ENCODE peak calls at places on chromosomes 2 and 18, in six cellular contexts. I is astrocyte, M is spleen, S is IMR-90, U is cardiac fibroblast, T is transverse colon. B is an unnamed sample.
A peak's percentile ranks its signal among the peaks of the same experiment; 100 is the strongest.

GRCh38 chr2:236593956-236594355 is 24.3 kb downstream of the ACKR3 start:
- DNase-seq in I (no peak), M (no peak), S (no peak), U (no peak), T (no peak), B (no peak)

GRCh38 chr2:37788602-37789209 is 117.3 kb upstream of the CDC42EP3 start:
- DNase-seq in I (no peak), M (no peak), S (no peak), U (no peak), T (no peak), B (no peak)

GRCh38 chr18:78901923-78902794 is 77.5 kb upstream of the SALL3 start:
- DNase-seq in I (no peak), M (peak; percentile 43), S (no peak), U (no peak), T (no peak), B (no peak)

GRCh38 chr2:234292205-234292954 is 204.5 kb downstream of the ARL4C start:
- DNase-seq in I (peak; percentile 79), M (no peak), S (no peak), U (peak; percentile 83), T (peak; percentile 33), B (peak; percentile 86)

GRCh38 chr2:120817956-120818325 is 82.3 kb downstream of the GLI2 start:
- DNase-seq in I (no peak), M (peak; percentile 62), S (no peak), U (no peak), T (no peak), B (no peak)

GRCh38 chr18:8816805-8817204 is 111.4 kb downstream of the MTCL1 start:
- DNase-seq in I (peak; percentile 93), M (no peak), S (peak; percentile 84), U (peak; percentile 82), T (no peak), B (peak; percentile 68)

GRCh38 chr2:119389615-119390306 is 23.0 kb downstream of the DBI start:
- DNase-seq in I (peak; percentile 56), M (no peak), S (peak; percentile 45), U (peak; percentile 65), T (peak; percentile 50), B (peak; percentile 60)

GRCh38 chr2:30282081-30282480 is 50.7 kb downstream of the LBH start:
- DNase-seq in I (no peak), M (peak; percentile 93), S (no peak), U (no peak), T (peak; percentile 24), B (no peak)

GRCh38 chr2:134776836-134777235 is 58.0 kb upstream of the TMEM163 start:
- DNase-seq in I (no peak), M (no peak), S (no peak), U (no peak), T (no peak), B (no peak)

GRCh38 chr2:39902103-39902502 is 123.0 kb upstream of the THUMPD2 start:
- DNase-seq in I (peak; percentile 69), M (no peak), S (peak; percentile 85), U (peak; percentile 5), T (no peak), B (peak; percentile 32)

GRCh38 chr2:43459455-43459854 is 136.4 kb downstream of the THADA start:
- DNase-seq in I (peak; percentile 44), M (no peak), S (peak; percentile 74), U (peak; percentile 63), T (no peak), B (peak; percentile 66)

GRCh38 chr2:82985572-82986197 is 1473.4 kb downstream of the SUCLG1 start:
- DNase-seq in I (no peak), M (no peak), S (no peak), U (no peak), T (no peak), B (no peak)
- TF ChIP-seq CTCF in I (no peak), M (no peak), S (no peak), U (no peak), T (no peak), B (no peak)

GRCh38 chr2:72144412-72144745 is 3.3 kb downstream of the CYP26B1 start:
- DNase-seq in I (no peak), M (no peak), S (no peak), U (no peak), T (no peak), B (no peak)
- H3K4me3 ChIP-seq in I (peak overlapping the region; percentile 5), M (peak overlapping the region; percentile 39), S (no peak overlapping the region), U (peak overlapping the region; percentile 19), T (peak overlapping the region; percentile 25), B (no peak overlapping the region)

GRCh38 chr2:16750175-16750924 is 84.7 kb upstream of the CYRIA start:
- DNase-seq in I (no peak), M (no peak), S (no peak), U (no peak), T (no peak), B (no peak)

GRCh38 chr2:16756831-16757644 is 91.4 kb upstream of the CYRIA start:
- DNase-seq in I (peak; percentile 26), M (peak; percentile 94), S (peak; percentile 63), U (peak; percentile 79), T (peak; percentile 82), B (peak; percentile 81)

DNA sequence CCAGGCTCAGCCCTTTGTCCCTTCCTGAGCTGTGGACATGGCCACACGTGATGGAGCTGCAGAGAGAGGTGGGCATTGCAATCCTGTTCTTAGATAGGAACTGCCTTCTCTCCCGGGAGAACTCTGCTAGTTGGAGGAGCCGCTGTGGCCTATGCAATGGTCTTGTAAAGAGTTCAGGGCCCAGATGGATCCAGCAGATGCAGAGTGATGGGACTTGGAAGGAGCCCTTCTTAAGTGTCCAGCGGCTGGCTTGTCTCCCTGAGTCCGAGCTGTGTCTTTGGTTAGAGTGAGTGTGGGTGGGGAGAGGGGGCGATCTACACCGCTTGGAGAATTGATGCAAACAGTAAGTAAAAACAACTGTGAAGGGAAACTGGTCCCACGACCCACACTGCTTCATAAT is 89.7 kb upstream of the CYRIA start:
- DNase-seq in I (no peak), M (no peak), S (no peak), U (no peak), T (no peak), B (no peak)
- TF ChIP-seq CTCF in I (no peak), M (no peak), S (no peak), U (no peak), T (no peak), B (no peak)

GRCh38 chr2:222294996-222295367 is 3.8 kb downstream of the PAX3 start:
- DNase-seq in I (no peak), M (no peak), S (no peak), U (no peak), T (no peak), B (no peak)
- H3K4me3 ChIP-seq in I (peak overlapping the region; percentile 73), M (peak overlapping the region; percentile 27), S (peak overlapping the region; percentile 21), U (no peak overlapping the region), T (no peak overlapping the region), B (no peak overlapping the region)

DNA sequence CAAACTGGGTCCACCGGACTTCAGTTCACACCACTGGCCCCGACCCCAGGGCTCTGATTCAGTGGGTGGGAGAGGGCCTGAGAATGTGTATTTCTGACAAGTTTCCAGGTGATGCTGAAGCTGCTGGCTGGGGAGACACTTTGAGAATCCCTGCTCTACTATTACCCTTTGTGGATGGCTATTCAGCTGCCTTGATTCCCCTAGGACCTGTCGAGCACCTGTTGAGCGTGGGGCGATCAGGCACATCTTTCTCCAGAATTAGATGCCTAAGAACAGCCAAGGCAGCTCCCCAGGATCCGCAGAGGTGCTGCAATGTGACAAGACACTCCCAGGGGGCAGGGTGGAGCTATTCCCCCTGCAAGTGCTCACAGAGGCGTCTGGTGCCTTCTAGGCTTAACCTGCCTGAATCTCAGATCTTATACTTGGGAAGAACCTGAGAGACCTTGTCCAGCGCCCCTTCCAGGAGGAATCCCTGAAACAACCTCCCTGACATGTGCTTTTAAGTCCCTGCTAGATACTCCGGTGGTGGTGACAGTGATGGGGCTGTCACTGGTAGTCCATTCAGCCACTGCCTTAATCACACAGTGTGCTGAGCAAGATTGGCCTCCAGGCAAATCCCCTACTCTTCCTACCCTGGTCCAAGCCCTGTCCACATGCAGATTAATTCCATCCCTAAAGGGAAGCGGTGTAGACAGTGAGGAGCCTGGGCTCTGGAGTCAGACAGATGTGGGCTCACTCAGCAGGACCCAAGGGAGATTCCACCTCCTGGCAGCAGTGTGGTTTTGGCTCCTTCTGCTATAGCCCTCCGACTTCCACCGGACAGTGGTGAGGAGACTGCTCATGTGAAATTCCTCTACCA is 43.4 kb upstream of the OTOF start:
- DNase-seq in I (no peak), M (peak; percentile 67), S (no peak), U (peak; percentile 7), T (peak; percentile 21), B (peak; percentile 11)
- TF ChIP-seq CTCF in I (peak; percentile 28), M (no peak), S (peak; percentile 16), U (peak; percentile 23), T (peak; percentile 36), B (peak; percentile 29)

GRCh38 chr18:58611471-58612131 is 17.3 kb downstream of the ALPK2 start:
- DNase-seq in I (peak; percentile 82), M (no peak), S (no peak), U (peak; percentile 20), T (no peak), B (no peak)
- H3K4me3 ChIP-seq in I (no peak overlapping the region), M (no peak overlapping the region), S (no peak overlapping the region), U (no peak overlapping the region), T (no peak overlapping the region), B (no peak overlapping the region)

GRCh38 chr2:15407666-15408065 is 153.5 kb downstream of the NBAS start:
- DNase-seq in I (no peak), M (no peak), S (no peak), U (no peak), T (no peak), B (no peak)
- TF ChIP-seq CTCF in I (no peak), M (no peak), S (no peak), U (no peak), T (no peak), B (no peak)

B was measured in fibroblast of pulmonary artery.